ENCODE peak calls at places on chromosomes 7 and 10, in five cellular contexts. A is colonic mucosa, K is hepatocyte, Q is body of pancreas, T is SJSA1. D is an unnamed sample.

GRCh38 chr7:102830206-102830605 is 81.4 kb downstream of the FAM185A start:
- DNase-seq in A (no peak), K (no peak), Q (no peak), T (peak), D (no peak)

GRCh38 chr7:38306914-38307313 is 33.5 kb upstream of the TARP start:
- DNase-seq in A (no peak), K (no peak), Q (no peak), T (no peak), D (no peak)

GRCh38 chr7:3984456-3984855 is 683.4 kb downstream of the SDK1 start:
- DNase-seq in A (no peak), K (no peak), Q (no peak), T (no peak), D (no peak)

GRCh38 chr7:84705701-84706100 is 481.2 kb downstream of the SEMA3D start:
- DNase-seq in A (no peak), K (no peak), Q (no peak), T (no peak), D (no peak)

GRCh38 chr7:123929107-123929506 is 4.1 kb downstream of the SPAM1 start:
- DNase-seq in A (peak), K (peak), Q (no peak), T (no peak), D (no peak)

GRCh38 chr10:11527068-11527467 is 84.4 kb downstream of the USP6NL start:
- DNase-seq in A (no peak), K (no peak), Q (no peak), T (no peak), D (no peak)

GRCh38 chr7:158112571-158113320 is 474.9 kb downstream of the PTPRN2 start:
- DNase-seq in A (no peak), K (no peak), Q (no peak), T (no peak), D (no peak)

GRCh38 chr7:19302731-19303130 is 157.5 kb upstream of the FERD3L start:
- DNase-seq in A (no peak), K (no peak), Q (no peak), T (no peak), D (no peak)

GRCh38 chr7:25847331-25848070 is 304.5 kb upstream of the NFE2L3 start:
- DNase-seq in A (no peak), K (no peak), Q (no peak), T (peak), D (peak)

GRCh38 chr7:16753932-16754571 is 497 bp downstream of the TSPAN13 start:
- DNase-seq in A (peak), K (peak), Q (peak), T (peak), D (peak)

GRCh38 chr7:142248-142955 is 50.0 kb upstream of the FAM20C start:
- DNase-seq in A (peak), K (peak), Q (peak), T (no peak), D (no peak)

GRCh38 chr10:71772832-71773220 is 494 bp downstream of the VSIR start:
- DNase-seq in A (no peak), K (no peak), Q (no peak), T (no peak), D (no peak)

GRCh38 chr10:77910524-77911145 is 15.9 kb downstream of the DLG5 start:
- DNase-seq in A (no peak), K (no peak), Q (no peak), T (no peak), D (no peak)

GRCh38 chr7:85274452-85274851 is 87.6 kb upstream of the SEMA3D start:
- DNase-seq in A (no peak), K (no peak), Q (no peak), T (no peak), D (no peak)

GRCh38 chr10:75205908-75206307 is 4.7 kb upstream of the VDAC2 start:
- DNase-seq in A (no peak), K (no peak), Q (no peak), T (no peak), D (no peak)

GRCh38 chr10:132789659-132790148 is 3.8 kb upstream of the NKX6-2 start:
- DNase-seq in A (no peak), K (no peak), Q (no peak), T (no peak), D (no peak)

GRCh38 chr10:36496728-36497127 is 628.7 kb upstream of the ANKRD30A start:
- DNase-seq in A (no peak), K (no peak), Q (no peak), T (no peak), D (no peak)

GRCh38 chr7:142539901-142540300 is 209.4 kb upstream of the PRSS1 start:
- DNase-seq in A (no peak), K (no peak), Q (no peak), T (peak), D (no peak)

GRCh38 chr7:81447351-81447952 is 322.4 kb downstream of the HGF start:
- DNase-seq in A (peak), K (peak), Q (no peak), T (peak), D (peak)

GRCh38 chr10:51707821-51708424 is 8.5 kb upstream of the CSTF2T start:
- DNase-seq in A (no peak), K (no peak), Q (no peak), T (no peak), D (no peak)

GRCh38 chr10:51708609-51709008 is 9.2 kb upstream of the CSTF2T start:
- DNase-seq in A (no peak), K (no peak), Q (no peak), T (no peak), D (no peak)

GRCh38 chr10:51709324-51709972 is 10.1 kb upstream of the CSTF2T start:
- DNase-seq in A (no peak), K (no peak), Q (no peak), T (no peak), D (no peak)

GRCh38 chr10:51707392-51707791 is 8.0 kb upstream of the CSTF2T start:
- DNase-seq in A (no peak), K (no peak), Q (no peak), T (no peak), D (no peak)

DNA sequence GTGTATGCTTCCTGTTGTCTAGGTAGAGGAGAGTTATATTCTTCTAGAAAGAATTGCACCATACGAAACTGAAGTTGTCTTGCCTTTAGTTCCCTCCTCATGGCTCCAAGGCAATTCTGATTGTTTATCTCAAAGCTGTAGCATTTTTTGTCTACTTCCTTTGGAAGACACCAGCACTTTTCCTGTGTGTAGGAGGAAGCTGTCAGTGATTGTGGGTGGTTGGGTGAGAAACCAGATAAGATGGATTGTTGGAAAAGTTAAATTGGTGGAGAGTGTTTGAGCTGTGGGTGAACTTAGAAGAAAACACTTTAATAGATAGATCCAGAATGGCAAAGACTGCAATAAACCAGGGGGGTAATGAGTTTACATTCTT is 12.1 kb upstream of the CSTF2T start:
- DNase-seq in A (no peak), K (no peak), Q (no peak), T (no peak), D (no peak)
- H3K27ac ChIP-seq in A (no peak), K (no peak), Q (no peak), T (no peak), D (no peak)

GRCh38 chr10:97331304-97331703 is 3.2 kb downstream of the FRAT2 start:
- DNase-seq in A (no peak), K (no peak), Q (no peak), T (no peak), D (no peak)

GRCh38 chr10:97332586-97333350 is 1.8 kb downstream of the FRAT2 start:
- DNase-seq in A (peak), K (peak), Q (peak), T (no peak), D (peak)

GRCh38 chr10:97328646-97329453 is 5.7 kb downstream of the FRAT2 start:
- DNase-seq in A (no peak), K (peak), Q (peak), T (no peak), D (no peak)

GRCh38 chr10:97325754-97326153 is 6.7 kb downstream of the FRAT1 start:
- DNase-seq in A (no peak), K (no peak), Q (no peak), T (no peak), D (no peak)

DNA sequence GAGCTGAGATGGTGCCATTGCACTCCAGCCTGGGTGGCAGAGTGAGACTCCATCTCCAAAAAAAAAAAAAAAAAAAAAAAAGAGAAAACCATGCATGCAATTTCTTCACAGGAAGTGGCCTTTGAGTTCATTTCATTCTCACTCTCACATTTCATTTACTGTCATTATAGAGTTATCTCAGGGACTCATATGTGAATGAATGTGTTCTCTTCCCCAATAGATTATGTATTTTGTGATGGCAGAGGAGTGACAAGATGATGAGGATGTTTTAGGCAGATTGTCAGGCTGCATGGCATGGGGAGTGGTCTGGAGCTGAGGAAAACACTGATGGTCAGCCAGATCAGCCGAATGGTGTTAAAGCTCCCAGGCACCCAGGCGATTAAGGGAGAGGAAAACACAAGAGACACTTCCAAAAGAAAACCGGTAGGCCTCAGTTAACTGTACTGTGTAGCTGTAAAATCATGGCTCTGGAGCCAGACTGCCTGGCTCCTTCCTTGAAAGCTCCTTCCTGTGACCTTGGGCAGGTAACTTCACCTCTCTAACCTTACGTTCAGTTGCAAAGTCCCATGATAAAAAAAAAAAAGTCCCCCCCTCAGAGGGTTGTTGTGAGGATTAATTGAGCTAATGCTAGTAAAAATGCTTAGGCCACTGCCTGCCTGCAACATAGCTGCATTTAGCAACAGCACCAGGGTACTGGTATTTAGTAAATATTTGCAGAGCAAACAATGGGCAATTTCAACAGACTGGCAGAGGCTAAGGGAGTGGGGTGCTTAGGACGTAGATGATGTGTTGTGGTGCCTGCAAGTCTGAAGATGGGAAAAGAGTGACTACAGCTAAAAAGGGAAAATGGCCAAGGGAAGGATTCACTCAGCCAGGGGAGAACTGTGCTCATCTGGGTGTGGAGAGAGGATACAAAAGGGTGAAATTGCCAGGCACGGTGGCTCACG is 6.9 kb downstream of the FRAT2 start:
- DNase-seq in A (peak), K (peak), Q (peak), T (no peak), D (no peak)
- H3K27ac ChIP-seq in A (peak), K (peak), Q (peak), T (no peak), D (no peak)

GRCh38 chr7:149027055-149027454 is 1.2 kb downstream of the PDIA4 start:
- DNase-seq in A (no peak), K (no peak), Q (no peak), T (no peak), D (no peak)
- H3K27ac ChIP-seq in A (peak), K (peak), Q (peak), T (no peak), D (no peak)

DNA sequence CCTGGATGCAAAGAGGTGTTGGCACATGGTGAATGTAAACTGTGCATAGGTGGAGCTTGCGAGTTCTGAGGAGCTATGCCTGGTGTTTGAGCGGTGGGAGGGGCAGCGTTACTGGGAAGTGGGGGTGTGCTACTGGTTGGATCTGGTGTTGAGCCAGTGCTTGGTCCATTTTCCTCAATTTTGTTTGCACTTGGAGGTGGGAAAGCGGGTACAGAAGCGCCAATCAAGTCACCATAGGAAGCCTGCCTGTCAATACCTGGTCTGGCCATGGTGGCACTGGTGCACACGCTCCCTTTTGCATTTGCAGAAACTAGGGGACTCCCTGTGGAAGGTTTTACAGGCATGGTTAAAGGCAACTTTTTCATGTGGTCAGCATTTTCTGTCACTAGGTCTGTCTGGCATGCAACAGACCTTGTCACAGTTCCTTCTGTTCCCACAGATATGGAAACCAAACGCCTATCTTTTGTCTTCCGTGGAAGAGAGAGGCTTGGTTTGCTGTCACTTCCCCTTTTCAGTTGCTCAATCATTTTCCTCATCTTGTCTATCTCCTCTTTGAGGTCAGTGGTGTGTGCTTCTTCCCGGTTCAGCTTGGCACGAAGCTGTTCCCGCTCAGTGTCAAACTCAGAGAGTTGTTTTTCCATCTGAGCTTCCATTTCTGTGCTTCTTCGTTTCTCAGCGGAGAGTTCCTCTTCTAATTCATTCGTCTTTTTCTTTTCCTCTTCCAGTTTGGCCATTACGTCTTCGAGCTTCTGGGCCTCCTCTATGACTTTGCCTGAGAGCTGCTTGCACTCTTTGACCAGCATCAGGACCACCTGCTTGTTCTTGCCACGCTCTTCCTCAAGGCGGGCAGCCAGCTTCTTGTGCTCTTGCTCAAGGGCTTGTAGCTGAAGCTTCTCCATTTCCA is 81.1 kb downstream of the CTTNBP2 start:
- DNase-seq in A (no peak), K (no peak), Q (peak), T (no peak), D (no peak)
- H3K27ac ChIP-seq in A (no peak), K (no peak), Q (no peak), T (no peak), D (no peak)

DNA sequence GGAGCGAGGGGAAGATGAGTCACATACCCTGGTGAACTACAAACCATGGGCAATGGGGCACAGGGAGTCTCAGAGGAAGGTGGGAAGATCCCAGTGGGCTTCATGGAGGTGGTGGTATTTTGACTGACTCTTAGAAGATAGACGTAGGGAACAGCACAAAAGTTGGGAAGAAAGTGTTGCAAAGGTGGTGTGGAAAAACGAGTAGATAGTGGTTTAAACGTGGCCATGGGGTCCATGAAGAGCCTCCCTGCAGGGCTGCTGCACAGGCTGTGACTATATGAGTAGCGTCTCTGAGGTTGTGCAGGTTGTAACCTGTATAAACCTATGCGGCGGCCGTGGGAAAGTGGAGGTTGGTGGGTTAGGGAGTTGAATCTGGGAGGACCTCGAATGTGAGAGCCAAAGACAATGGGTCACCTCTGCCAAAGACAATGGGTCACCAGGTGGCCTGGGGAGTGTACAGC is 13.8 kb downstream of the LZTS2 start:
- DNase-seq in A (no peak), K (no peak), Q (no peak), T (no peak), D (no peak)
- H3K27ac ChIP-seq in A (peak), K (no peak), Q (no peak), T (peak), D (no peak)

GRCh38 chr7:21059069-21059468 is 272.4 kb upstream of the SP8 start:
- DNase-seq in A (no peak), K (no peak), Q (no peak), T (no peak), D (no peak)
- H3K27ac ChIP-seq in A (no peak), K (no peak), Q (no peak), T (no peak), D (no peak)

D was measured in SJCRH30.